ENCODE peak calls at places on chromosomes 12 and 14, in eight cellular contexts. D is ascending aorta, T is GM23248, W is neural progenitor cell, O is psoas muscle, V is OCI-LY7, M is left ventricle myocardium inferior, P is fibroblast of lung. Q is an unnamed sample.

GRCh38 chr12:65830305-65830704 is 6.0 kb downstream of the HMGA2 start:
- DNase-seq in O (no peak), W (no peak), D (no peak), V (no peak), P (peak; percentile 28), T (no peak), M (no peak), Q (no peak)

GRCh38 chr12:64679487-64679983 is 69.2 kb downstream of the RASSF3 start:
- DNase-seq in T (peak; percentile 88), O (peak; percentile 81), D (peak; percentile 94), W (no peak), P (peak; percentile 82), M (peak; percentile 78), V (no peak), Q (no peak)

GRCh38 chr12:40192704-40193255 is 32.0 kb upstream of the LRRK2 start:
- DNase-seq in O (no peak), D (no peak), M (no peak), P (no peak), W (no peak), T (no peak), V (peak; percentile 47), Q (no peak)

GRCh38 chr14:76591270-76591669 is 170.0 kb upstream of the VASH1 start:
- DNase-seq in W (peak; percentile 52), M (no peak), T (no peak), P (no peak), D (no peak), V (no peak), O (no peak), Q (no peak)

GRCh38 chr14:56150018-56150417 is 31.8 kb downstream of the PELI2 start:
- DNase-seq in O (no peak), V (no peak), T (no peak), P (no peak), W (no peak), D (no peak), M (no peak), Q (no peak)

GRCh38 chr12:117774986-117775775 is 193.6 kb downstream of the KSR2 start:
- DNase-seq in T (no peak), V (no peak), P (peak; percentile 1), W (no peak), O (no peak), M (no peak), D (no peak), Q (no peak)

GRCh38 chr14:34324363-34324795 is 137.7 kb downstream of the SPTSSA start:
- DNase-seq in P (peak; percentile 23), W (peak; percentile 75), O (no peak), M (no peak), T (peak; percentile 53), V (peak; percentile 57), D (no peak), Q (peak; percentile 89)

GRCh38 chr12:115176741-115177400 is 492.9 kb upstream of the TBX3 start:
- DNase-seq in D (no peak), V (no peak), P (peak; percentile 45), W (no peak), O (no peak), T (no peak), M (no peak), Q (no peak)

GRCh38 chr12:27207626-27208413 is 36.3 kb upstream of the STK38L start:
- DNase-seq in P (peak; percentile 46), V (no peak), M (no peak), O (no peak), W (no peak), D (no peak), T (no peak), Q (no peak)

GRCh38 chr14:68386950-68387779 is 405.7 kb downstream of the ZFP36L1 start:
- DNase-seq in T (no peak), M (no peak), D (no peak), V (no peak), P (peak; percentile 83), W (no peak), O (no peak), Q (no peak)

GRCh38 chr14:68392393-68393085 is 400.3 kb downstream of the ZFP36L1 start:
- DNase-seq in W (peak; percentile 34), P (no peak), D (peak; percentile 82), O (peak; percentile 71), M (peak; percentile 56), V (no peak), T (no peak), Q (no peak)

GRCh38 chr14:68391292-68392014 is 401.4 kb downstream of the ZFP36L1 start:
- DNase-seq in W (no peak), V (no peak), P (peak; percentile 93), O (no peak), T (peak; percentile 83), D (peak; percentile 80), M (no peak), Q (no peak)

GRCh38 chr14:68390731-68391130 is 402.1 kb downstream of the ZFP36L1 start:
- DNase-seq in M (no peak), T (no peak), W (no peak), O (no peak), D (no peak), V (no peak), P (peak; percentile 56), Q (no peak)

DNA sequence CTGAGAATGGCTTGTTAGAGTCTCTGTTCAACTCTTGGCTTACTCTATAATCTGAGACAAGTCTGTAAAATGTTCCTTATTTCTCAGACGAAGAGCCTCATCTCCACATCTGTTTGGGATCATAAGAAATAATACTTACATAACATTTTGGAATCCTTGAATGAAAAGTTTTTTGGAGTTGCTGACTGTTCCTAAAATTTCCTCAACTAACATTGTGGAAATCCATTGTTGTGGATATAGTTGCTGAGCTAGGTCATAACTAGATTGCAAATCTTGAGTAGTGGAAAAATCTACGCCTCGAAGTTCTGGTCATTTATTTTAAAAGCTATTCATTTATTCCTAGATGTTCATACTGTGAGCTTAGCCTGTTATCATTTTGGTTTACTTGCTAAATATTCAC is 402.9 kb downstream of the ZFP36L1 start:
- DNase-seq in M (no peak), O (no peak), V (no peak), T (no peak), W (no peak), D (no peak), P (no peak), Q (no peak)
- H3K4me1 ChIP-seq in M (peaks cover 60% of the 10 kb centered on the region), O (peaks cover 14% of the 10 kb centered on the region), V (no peaks in the 10 kb centered on the region), T (peaks cover 31% of the 10 kb centered on the region), W (peaks cover 44% of the 10 kb centered on the region), D (peaks cover 10% of the 10 kb centered on the region), P (peaks cover 18% of the 10 kb centered on the region), Q (no peaks in the 10 kb centered on the region)

GRCh38 chr14:68970736-68971135 is 8.4 kb downstream of the ACTN1 start:
- DNase-seq in V (no peak), W (no peak), M (no peak), D (no peak), T (no peak), P (no peak), O (no peak), Q (no peak)

GRCh38 chr14:68971411-68972035 is 7.6 kb downstream of the ACTN1 start:
- DNase-seq in D (no peak), M (no peak), T (no peak), P (no peak), W (no peak), V (no peak), O (no peak), Q (no peak)

GRCh38 chr14:68968721-68969120 is 10.4 kb downstream of the ACTN1 start:
- DNase-seq in P (no peak), D (no peak), M (no peak), V (no peak), W (no peak), T (no peak), O (no peak), Q (no peak)

GRCh38 chr14:68969278-68969677 is 9.8 kb downstream of the ACTN1 start:
- DNase-seq in V (no peak), M (no peak), O (no peak), P (no peak), D (no peak), T (no peak), W (no peak), Q (no peak)

DNA sequence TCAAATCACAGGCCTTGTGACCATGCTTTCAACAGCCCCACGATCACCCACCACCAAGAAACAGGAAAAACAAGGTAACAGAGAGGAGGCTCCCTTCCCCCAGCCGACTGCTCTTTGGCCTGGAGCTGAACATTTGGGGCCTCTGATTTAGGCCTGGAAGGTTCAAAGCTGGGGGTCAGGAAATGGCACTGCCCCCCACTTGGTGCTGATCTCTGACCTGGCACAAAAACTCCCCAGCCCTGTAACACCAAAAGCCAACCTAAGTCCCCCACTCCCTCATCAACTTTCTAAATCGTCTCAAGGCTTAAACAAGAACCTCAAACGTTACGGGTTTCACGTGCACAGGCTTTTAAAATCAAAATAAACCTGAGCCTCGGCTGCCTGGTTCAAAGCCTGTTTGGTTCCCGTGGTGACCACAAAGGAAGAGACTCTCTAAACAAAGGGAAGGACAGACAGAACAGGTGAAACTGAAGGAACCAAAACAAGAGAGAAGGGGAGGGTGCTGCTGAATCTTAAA is 8.9 kb downstream of the ACTN1 start:
- DNase-seq in M (no peak), V (no peak), T (no peak), O (no peak), P (no peak), W (no peak), D (no peak), Q (no peak)
- H3K4me3 ChIP-seq in M (no peak overlapping the region), V (no peak overlapping the region), T (no peak overlapping the region), O (no peak overlapping the region), P (no peak overlapping the region), W (no peak overlapping the region), D (no peak overlapping the region), Q (no peak overlapping the region)

GRCh38 chr14:30223966-30224365 is 296.3 kb upstream of the PRKD1 start:
- DNase-seq in O (no peak), T (no peak), P (peak; percentile 29), M (no peak), D (peak; percentile 86), V (no peak), W (no peak), Q (no peak)

GRCh38 chr14:30227871-30228270 is 300.2 kb upstream of the PRKD1 start:
- DNase-seq in P (peak; percentile 68), T (peak; percentile 82), M (peak; percentile 16), O (peak; percentile 61), D (peak; percentile 78), W (no peak), V (no peak), Q (no peak)

GRCh38 chr14:30225171-30225570 is 297.5 kb upstream of the PRKD1 start:
- DNase-seq in W (no peak), D (no peak), V (no peak), P (no peak), T (no peak), O (peak; percentile 62), M (no peak), Q (no peak)

GRCh38 chr14:30230719-30231118 is 303.1 kb upstream of the PRKD1 start:
- DNase-seq in D (no peak), M (no peak), W (no peak), T (no peak), V (no peak), O (no peak), P (no peak), Q (no peak)

GRCh38 chr14:30227436-30227835 is 299.8 kb upstream of the PRKD1 start:
- DNase-seq in W (no peak), O (peak; percentile 50), T (peak; percentile 24), M (peak; percentile 37), V (no peak), P (no peak), D (no peak), Q (no peak)
- H3K4me1 ChIP-seq in W (no peaks in the 10 kb centered on the region), O (peaks cover 11% of the 10 kb centered on the region), T (peaks cover 31% of the 10 kb centered on the region), M (peaks cover 25% of the 10 kb centered on the region), V (no peaks in the 10 kb centered on the region), P (peaks cover 16% of the 10 kb centered on the region), D (peaks cover 4% of the 10 kb centered on the region), Q (no peaks in the 10 kb centered on the region)

DNA sequence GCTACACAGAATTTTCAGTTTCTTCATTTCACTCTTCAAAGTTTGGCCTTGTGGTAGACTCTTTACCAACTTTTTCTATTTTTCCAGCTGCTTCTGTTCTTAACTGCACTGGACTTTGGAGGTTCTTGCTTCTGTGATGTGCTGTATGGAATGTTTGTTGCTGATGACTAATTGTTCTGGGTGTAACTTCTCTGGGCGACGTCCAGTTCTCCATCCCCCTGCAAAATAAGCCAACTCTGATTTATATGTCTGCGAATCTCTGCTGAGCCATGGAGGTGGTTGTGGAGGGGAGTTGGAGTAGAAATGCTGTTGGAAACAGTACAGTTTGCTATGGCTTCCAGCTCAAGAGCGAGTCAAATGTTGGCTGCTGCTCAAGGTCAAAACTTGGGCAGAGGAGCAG is 113.9 kb upstream of the DYRK2 start:
- DNase-seq in T (peak; percentile 92), D (no peak), P (peak; percentile 99), O (no peak), W (no peak), V (no peak), M (peak; percentile 17), Q (no peak)
- H3K4me3 ChIP-seq in T (peak overlapping the region; percentile 5), D (no peak overlapping the region), P (no peak overlapping the region), O (no peak overlapping the region), W (no peak overlapping the region), V (no peak overlapping the region), M (no peak overlapping the region), Q (no peak overlapping the region)

Q was measured in HAP-1.